ENCODE peak calls at places on chromosomes 6 and 20, in four cellular contexts. N is GM12878, X is K562, K is H1. L is an unnamed sample.

GRCh38 chr20:63062188-63063140 is 55.7 kb upstream of the BHLHE23 start:
- DNase-seq in N (no peak), K (no peak), X (no peak), L (no peak)

GRCh38 chr6:20534295-20534897 is at the start of gene CDKAL1:
- DNase-seq in K (peak; percentile 50), X (peak; percentile 88), N (peak; percentile 91), L (peak; percentile 89)

GRCh38 chr6:25389501-25389900 is 110.3 kb downstream of the CARMIL1 start:
- DNase-seq in N (no peak), K (no peak), X (no peak), L (no peak)

GRCh38 chr6:127566671-127567070 is 10.3 kb upstream of the C6orf58 start:
- DNase-seq in N (no peak), K (no peak), X (no peak), L (no peak)

GRCh38 chr20:35263609-35264223 is 14.2 kb downstream of the MMP24OS start:
- DNase-seq in X (no peak), N (no peak), K (no peak), L (no peak)

GRCh38 chr6:30325873-30326445 is 768 bp upstream of the TRIM39 start:
- DNase-seq in X (no peak), K (peak; percentile 34), N (peak; percentile 28), L (peak; percentile 59)

GRCh38 chr20:63835031-63835858 is 4.2 kb upstream of the ZBTB46 start:
- DNase-seq in N (no peak), X (peak; percentile 87), K (peak; percentile 73), L (peak; percentile 90)

GRCh38 chr6:118722820-118723526 is 71.6 kb upstream of the CEP85L start:
- DNase-seq in K (no peak), X (no peak), N (no peak), L (no peak)

GRCh38 chr6:11701568-11701967 is 77.0 kb downstream of the ADTRP start:
- DNase-seq in N (no peak), X (no peak), K (no peak), L (no peak)

GRCh38 chr6:137452331-137452894 is 41.8 kb downstream of the OLIG3 start:
- DNase-seq in K (no peak), N (no peak), X (no peak), L (no peak)

GRCh38 chr6:102026649-102027048 is 633.1 kb downstream of the GRIK2 start:
- DNase-seq in X (no peak), N (no peak), K (no peak), L (no peak)

GRCh38 chr6:134549854-134550253 is 231.9 kb upstream of the SGK1 start:
- DNase-seq in K (no peak), X (no peak), N (no peak), L (no peak)

GRCh38 chr6:90537027-90537426 is 49.8 kb downstream of the MAP3K7 start:
- DNase-seq in N (no peak), X (no peak), K (no peak), L (no peak)
- TF ChIP-seq EGR1 in N (no peak), X (no peak), K (no peak), L (no peak)

GRCh38 chr20:13353261-13353945 is 132.3 kb downstream of the ISM1 start:
- DNase-seq in K (no peak), X (no peak), N (no peak), L (no peak)

GRCh38 chr20:13356087-13356486 is 135.0 kb downstream of the ISM1 start:
- DNase-seq in K (no peak), X (no peak), N (no peak), L (no peak)

GRCh38 chr20:13356591-13356990 is 135.5 kb downstream of the ISM1 start:
- DNase-seq in X (no peak), K (no peak), N (no peak), L (no peak)

DNA sequence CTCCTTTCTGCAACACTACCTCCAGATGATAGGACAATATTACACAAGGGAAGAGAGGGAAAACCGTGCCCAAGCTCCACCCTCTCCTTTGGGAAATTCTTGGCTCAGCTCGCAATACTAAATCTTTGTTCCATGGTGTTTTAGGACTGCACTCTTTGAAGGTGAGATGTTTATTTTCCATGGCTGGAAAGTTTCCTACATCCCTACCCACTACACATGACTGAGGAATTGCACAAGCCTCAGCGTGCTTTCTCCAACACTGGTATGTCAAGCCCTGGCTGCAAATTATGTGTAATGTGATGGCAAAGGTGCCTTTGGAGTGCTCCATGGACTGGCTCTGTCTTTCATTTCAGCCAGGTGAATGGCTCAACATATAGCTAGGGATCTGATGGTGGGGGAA is 134.3 kb downstream of the ISM1 start:
- DNase-seq in K (no peak), N (no peak), X (no peak), L (no peak)
- TF ChIP-seq POLR2AphosphoS5 in K (no peak), N (no peak), X (no peak), L (no peak)

GRCh38 chr20:46028772-46029371 is at the start of gene SLC12A5:
- DNase-seq in K (no peak), N (no peak), X (no peak), L (no peak)

GRCh38 chr20:46030290-46031013 is 1.4 kb downstream of the SLC12A5 start:
- DNase-seq in K (no peak), N (no peak), X (no peak), L (no peak)

GRCh38 chr20:46028110-46028509 is 905 bp upstream of the SLC12A5 start:
- DNase-seq in K (no peak), X (no peak), N (no peak), L (no peak)

GRCh38 chr20:46025376-46025783 is 3.6 kb upstream of the SLC12A5 start:
- DNase-seq in N (no peak), K (no peak), X (no peak), L (no peak)

GRCh38 chr20:46027245-46027853 is 1.7 kb upstream of the SLC12A5 start:
- DNase-seq in N (no peak), X (peak; percentile 68), K (no peak), L (no peak)
- TF ChIP-seq EGR1 in N (no peak), X (no peak), K (no peak), L (no peak)

GRCh38 chr6:31658983-31659648 is 1.5 kb downstream of the C6orf47 start:
- DNase-seq in X (no peak), K (no peak), N (no peak), L (no peak)
- TF ChIP-seq POLR2AphosphoS5 in X (peak; percentile 19), K (no peak), N (no peak), L (no peak)

DNA sequence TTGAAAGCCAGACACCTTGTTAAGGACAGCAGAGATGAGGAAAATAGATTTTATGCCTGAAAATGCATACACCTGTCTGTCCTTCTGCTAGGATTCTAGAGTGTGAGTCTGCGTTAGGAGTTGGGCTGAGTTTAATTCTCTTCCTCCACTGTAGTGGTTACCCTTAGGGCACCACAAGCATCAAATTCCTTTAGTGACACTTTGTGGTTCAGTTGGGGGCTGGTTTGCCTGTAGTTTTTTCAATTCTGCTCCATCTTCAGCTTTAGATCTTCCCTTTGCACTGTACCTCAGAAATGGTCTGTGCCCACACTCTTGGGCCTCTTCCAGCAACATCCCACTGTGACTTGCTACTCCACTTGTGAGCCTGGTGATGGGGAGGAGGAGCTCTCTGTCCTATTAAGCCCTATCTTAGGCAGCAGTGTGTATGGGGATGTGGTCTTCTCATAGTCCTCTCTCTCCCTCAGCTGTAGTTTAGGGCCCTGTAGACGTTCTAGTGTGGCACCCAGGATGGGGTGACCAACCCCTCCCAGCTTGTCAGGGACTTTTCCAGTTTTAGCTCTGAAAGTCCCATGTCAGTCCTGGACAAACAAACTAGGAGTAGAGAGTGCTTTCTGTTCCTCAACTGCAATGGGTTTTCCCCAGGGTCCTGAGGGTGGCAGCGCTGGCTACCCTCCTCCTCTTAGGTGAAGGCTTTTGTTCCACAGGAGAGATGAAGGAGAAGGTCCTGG is 19.7 kb upstream of the OGFRL1 start:
- DNase-seq in K (no peak), X (no peak), N (peak; percentile 51), L (no peak)
- TF ChIP-seq EGR1 in K (no peak), X (no peak), N (no peak), L (no peak)

DNA sequence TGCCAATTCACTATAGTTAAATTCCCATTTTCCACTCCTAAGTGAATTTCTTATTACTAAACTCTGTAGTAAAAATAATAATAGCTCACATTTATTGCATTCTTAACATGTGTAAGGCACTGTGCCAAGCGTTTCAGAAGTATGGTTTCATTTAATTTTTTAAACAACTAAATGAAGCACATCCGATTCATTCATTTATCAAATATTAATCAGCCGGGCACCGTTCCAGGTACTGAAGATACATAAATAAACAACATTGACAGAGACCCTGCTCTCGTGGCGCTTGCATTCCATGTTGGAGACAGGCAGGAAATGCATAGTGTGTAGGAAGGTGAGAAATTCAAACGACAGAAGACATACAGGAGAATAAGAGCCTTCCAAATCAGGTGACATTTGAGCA is 423.2 kb upstream of the JARID2 start:
- DNase-seq in K (no peak), X (no peak), N (no peak), L (no peak)
- TF ChIP-seq POLR2AphosphoS5 in K (no peak), X (no peak), N (no peak), L (no peak)

DNA sequence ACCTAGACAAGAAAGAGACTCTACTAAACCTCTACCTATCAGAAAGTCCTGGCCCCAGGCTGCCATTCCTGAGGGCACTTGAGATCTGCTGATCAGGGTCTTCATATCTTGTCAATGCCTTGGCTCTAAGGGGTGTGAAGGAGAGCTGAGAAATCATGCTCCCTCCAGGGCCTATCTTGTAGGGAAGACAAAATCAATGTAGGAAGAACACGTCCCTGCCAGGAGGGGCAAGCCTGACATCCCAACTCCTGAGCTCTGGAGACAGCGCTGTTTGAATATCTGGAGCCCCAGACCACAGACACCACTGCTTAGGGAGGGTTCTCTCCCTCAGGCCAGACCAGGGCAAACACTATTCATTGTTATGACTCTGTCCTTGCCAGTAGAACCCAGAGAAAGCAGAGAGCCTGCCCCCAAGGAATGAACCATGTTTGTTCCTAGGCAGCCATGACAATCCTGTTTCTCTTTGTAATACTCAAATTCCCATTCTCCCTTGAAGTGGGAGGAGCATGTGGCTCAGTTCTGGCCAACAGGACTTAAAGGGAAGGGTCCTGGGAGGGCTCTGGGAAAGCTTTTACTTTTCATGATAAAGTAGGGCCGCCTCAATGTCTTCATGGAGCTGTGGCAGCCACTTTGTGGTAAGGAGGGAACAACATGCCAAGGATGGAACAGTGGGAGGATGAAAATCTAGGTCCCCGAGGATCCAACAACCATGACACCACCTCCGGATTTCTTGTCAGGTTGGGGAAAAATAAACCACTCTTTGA is 1.8 kb upstream of the FASTKD5 start:
- DNase-seq in N (no peak), K (no peak), X (no peak), L (no peak)
- TF ChIP-seq EGR1 in N (no peak), K (no peak), X (no peak), L (no peak)